ENCODE peak calls at places on chromosomes 5 and 9, in six cellular contexts. W, Q, S, Z, F and O are unnamed samples.

GRCh38 chr9:91131433-91131839 is 230.3 kb downstream of the AUH start:
- DNase-seq in F (peak), Q (no peak), S (no peak), W (peak), Z (no peak), O (peak)

GRCh38 chr9:92740015-92740408 is 24.6 kb downstream of the BICD2 start:
- DNase-seq in Z (no peak), W (peak), S (no peak), F (no peak), Q (no peak), O (no peak)

GRCh38 chr5:135310328-135310989 is 88.6 kb downstream of the MACROH2A1 start:
- DNase-seq in F (no peak), S (no peak), Q (no peak), W (peak), Z (no peak), O (peak)

GRCh38 chr9:130255638-130255930 is 10.0 kb upstream of the HMCN2 start:
- DNase-seq in Q (no peak), W (no peak), F (no peak), Z (no peak), S (no peak), O (no peak)

GRCh38 chr5:94402096-94402495 is 216.3 kb downstream of the KIAA0825 start:
- DNase-seq in Z (no peak), Q (no peak), S (no peak), F (no peak), W (peak), O (no peak)

GRCh38 chr5:102532126-102532525 is 33.3 kb upstream of the SLCO6A1 start:
- DNase-seq in S (no peak), F (no peak), Q (no peak), W (no peak), Z (no peak), O (no peak)

GRCh38 chr5:42993516-42994284 is 46.4 kb downstream of the ANXA2R start:
- DNase-seq in F (peak), Q (no peak), W (peak), Z (no peak), S (peak), O (peak)

GRCh38 chr5:179793470-179794139 is at the start of gene LTC4S:
- DNase-seq in S (peak), Z (no peak), Q (no peak), W (peak), F (no peak), O (no peak)

GRCh38 chr9:116868212-116868611 is 181.1 kb downstream of the TRIM32 start:
- DNase-seq in W (no peak), F (no peak), S (no peak), Q (no peak), Z (no peak), O (no peak)

GRCh38 chr5:32711693-32712462 is 757 bp downstream of the NPR3 start:
- DNase-seq in W (peak), F (no peak), Z (peak), S (peak), Q (peak), O (peak)

GRCh38 chr9:37520641-37521040 is 34.9 kb downstream of the POLR1E start:
- DNase-seq in F (no peak), Q (no peak), S (no peak), Z (no peak), W (no peak), O (no peak)

GRCh38 chr9:37522971-37523370 is 37.2 kb downstream of the POLR1E start:
- DNase-seq in W (no peak), S (no peak), Q (no peak), Z (no peak), F (no peak), O (no peak)

GRCh38 chr9:37517977-37518376 is 32.2 kb downstream of the POLR1E start:
- DNase-seq in S (no peak), W (no peak), Z (no peak), F (no peak), Q (no peak), O (no peak)

GRCh38 chr9:37523916-37524315 is 38.2 kb downstream of the POLR1E start:
- DNase-seq in Q (no peak), S (no peak), F (no peak), W (no peak), Z (no peak), O (no peak)

DNA sequence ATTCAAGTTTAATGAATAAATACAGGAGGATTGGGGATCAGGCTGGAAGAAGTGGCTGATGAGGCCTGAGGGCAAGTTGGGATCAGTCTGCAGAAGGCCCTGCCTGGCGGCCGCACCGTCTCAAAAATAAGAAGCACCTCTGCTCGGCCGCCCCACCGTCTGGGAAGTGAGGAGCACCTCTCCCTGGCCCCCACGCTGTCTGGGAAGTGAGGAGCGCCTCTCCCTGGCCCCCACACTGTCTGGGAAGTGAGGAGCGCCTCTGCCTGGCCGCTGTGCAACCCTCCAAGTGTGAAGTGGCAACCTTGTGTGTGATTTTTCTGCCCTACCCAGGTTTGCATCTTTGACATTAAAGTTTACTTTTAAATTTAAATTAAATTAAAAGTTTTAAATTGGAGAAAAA is 35.4 kb downstream of the POLR1E start:
- DNase-seq in W (no peak), S (no peak), Z (no peak), Q (no peak), F (no peak), O (no peak)
- H4K91ac ChIP-seq in W (no peak), S (no peak), Z (no peak), Q (no peak), F (no peak), O (no peak)

GRCh38 chr9:125683486-125683885 is 23.5 kb downstream of the MAPKAP1 start:
- DNase-seq in Z (no peak), W (peak), Q (no peak), S (no peak), F (no peak), O (no peak)
- H4K91ac ChIP-seq in Z (no peak), W (no peak), Q (no peak), S (no peak), F (no peak), O (no peak)

DNA sequence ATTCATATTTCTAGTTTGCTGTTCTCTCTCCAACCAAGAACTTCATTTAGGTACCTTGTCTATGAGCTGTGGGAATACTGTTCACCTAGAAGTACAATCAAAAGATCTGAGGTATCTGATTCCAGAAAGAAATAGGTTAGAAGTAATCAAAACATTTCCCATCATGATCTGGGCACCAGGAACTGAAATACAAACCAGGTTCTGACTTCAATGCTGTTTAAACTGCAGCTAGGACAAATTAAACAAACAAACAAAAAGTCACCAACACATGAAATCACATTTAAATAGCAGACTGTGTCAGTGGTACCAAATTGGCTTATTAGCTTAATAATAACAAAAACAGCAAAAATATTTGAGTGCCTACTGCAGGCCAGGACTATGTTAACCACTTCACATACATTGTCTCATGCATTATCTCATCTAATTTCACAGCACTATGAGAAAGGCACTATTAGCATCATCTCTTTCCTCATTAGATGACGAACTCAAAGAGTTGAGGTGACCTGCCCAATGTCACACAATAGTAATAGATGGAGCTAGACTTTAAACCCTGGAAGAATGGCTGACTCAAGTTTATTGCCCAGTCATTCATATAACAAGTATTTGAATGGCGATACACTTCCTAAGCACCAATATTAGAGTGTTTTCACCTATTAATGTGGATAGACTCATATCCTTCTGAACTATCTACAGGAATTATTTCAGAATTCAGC is 14.5 kb downstream of the PLPP1 start:
- DNase-seq in F (no peak), Q (no peak), W (no peak), S (no peak), Z (no peak), O (no peak)
- H4K91ac ChIP-seq in F (no peak), Q (no peak), W (no peak), S (no peak), Z (no peak), O (no peak)

GRCh38 chr5:80117446-80117845 is 82.3 kb downstream of the THBS4 start:
- DNase-seq in F (no peak), Q (no peak), S (no peak), Z (no peak), W (no peak), O (peak)
- H4K91ac ChIP-seq in F (no peak), Q (no peak), S (no peak), Z (no peak), W (no peak), O (no peak)

GRCh38 chr5:130992621-130993020 is 172.4 kb downstream of the HINT1 start:
- DNase-seq in Q (no peak), W (no peak), F (no peak), Z (no peak), S (no peak), O (peak)
- H4K91ac ChIP-seq in Q (no peak), W (no peak), F (no peak), Z (no peak), S (no peak), O (no peak)

DNA sequence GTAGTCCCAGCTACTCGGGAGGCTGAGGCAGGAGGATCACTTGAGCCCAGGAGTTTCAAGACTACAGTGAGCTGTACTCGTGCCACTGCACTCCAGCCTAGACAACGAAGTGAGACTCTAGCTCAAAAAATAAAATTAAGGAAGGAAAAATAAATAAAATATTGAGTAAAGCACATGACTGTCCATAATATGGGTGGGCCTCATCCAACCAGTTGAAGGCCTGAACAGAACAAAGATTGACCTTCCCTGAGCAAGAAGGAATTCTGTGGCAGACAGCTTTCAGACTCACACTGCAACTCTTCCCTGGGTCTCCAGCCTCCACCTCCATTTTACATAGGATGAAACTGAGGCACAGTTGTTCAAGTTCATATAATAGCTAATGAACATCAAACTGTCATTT is 72.3 kb downstream of the RAD23B start:
- DNase-seq in W (no peak), F (no peak), Z (no peak), S (no peak), Q (no peak), O (no peak)
- H4K91ac ChIP-seq in W (no peak), F (no peak), Z (no peak), S (no peak), Q (no peak), O (no peak)

GRCh38 chr9:10071579-10071978 is 541.2 kb downstream of the PTPRD start:
- DNase-seq in W (no peak), F (no peak), Z (no peak), S (no peak), Q (no peak), O (no peak)
- H4K91ac ChIP-seq in W (no peak), F (no peak), Z (no peak), S (no peak), Q (no peak), O (no peak)

GRCh38 chr5:149130932-149131273 is 10.4 kb upstream of the ABLIM3 start:
- DNase-seq in W (no peak), F (peak), S (no peak), Q (no peak), Z (no peak), O (no peak)

GRCh38 chr5:149127394-149127955 is 13.8 kb upstream of the ABLIM3 start:
- DNase-seq in S (no peak), Q (no peak), Z (no peak), F (peak), W (no peak), O (no peak)

GRCh38 chr5:149128023-149128875 is 13.0 kb upstream of the ABLIM3 start:
- DNase-seq in Z (no peak), W (peak), S (peak), F (peak), Q (peak), O (peak)

GRCh38 chr5:149130121-149130931 is 11.0 kb upstream of the ABLIM3 start:
- DNase-seq in Z (no peak), F (peak), Q (no peak), W (peak), S (no peak), O (peak)

DNA sequence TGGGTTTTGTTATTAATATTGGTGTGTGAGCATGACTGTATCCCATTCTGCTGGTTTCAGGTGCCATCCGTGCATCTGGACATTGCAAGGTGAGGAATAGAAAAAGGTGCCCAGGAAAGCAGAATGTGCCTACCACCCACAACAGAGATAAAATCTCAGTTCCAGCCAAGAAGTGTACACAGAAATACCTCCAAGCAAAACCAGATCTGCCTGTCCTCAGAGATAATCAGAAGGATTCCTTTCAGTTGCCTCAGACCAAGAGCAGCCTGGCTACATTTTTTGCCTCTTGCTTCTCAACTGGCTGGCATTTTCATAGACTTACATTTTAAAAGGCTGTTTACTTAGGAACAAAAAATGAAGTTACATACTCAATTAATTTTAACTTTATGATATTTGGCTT is 12.1 kb upstream of the ABLIM3 start:
- DNase-seq in S (no peak), F (peak), Z (no peak), Q (no peak), W (peak), O (no peak)
- H4K91ac ChIP-seq in S (no peak), F (no peak), Z (no peak), Q (no peak), W (no peak), O (no peak)